ENCODE peak calls at places on chromosomes 1 and 21, in nine cellular contexts. A is NCI-H510A treated with DMSO at 0.1 percent for 48 hours; D is ureter; G is AML-193; E is endothelial cell of umbilical vein; K is activated T-cell treated with anti-CD3 and anti-CD28 coated beads, Interleukin-2, amount 50 U/mL, for 72 hours; V is B cell; P is breast epithelium; U is cardiac muscle cell. T is an unnamed sample.
A peak's percentile ranks its signal among the peaks of the same experiment; 100 is the strongest.

GRCh38 chr1:230171337-230172015 is 104.4 kb downstream of the GALNT2 start:
- DNase-seq in D (peak; percentile 1), V (no peak), K (no peak), U (no peak), A (no peak), P (no peak), G (no peak), E (no peak), T (no peak)

GRCh38 chr1:19234224-19234623 is 17.1 kb downstream of the EMC1 start:
- DNase-seq in P (no peak), U (no peak), D (no peak), V (no peak), A (no peak), E (no peak), G (no peak), K (no peak), T (no peak)

GRCh38 chr1:207997486-207998268 is 86.8 kb upstream of the CD34 start:
- DNase-seq in P (peak; percentile 83), G (peak; percentile 38), V (peak; percentile 47), A (peak; percentile 48), U (peak; percentile 88), K (peak; percentile 46), D (peak; percentile 76), E (peak; percentile 75), T (peak; percentile 80)

GRCh38 chr21:29145837-29146453 is 15.5 kb downstream of the MAP3K7CL start:
- DNase-seq in V (no peak), U (no peak), K (no peak), G (no peak), P (no peak), E (peak; percentile 34), A (no peak), D (no peak), T (no peak)

GRCh38 chr1:197093226-197093887 is 26.3 kb upstream of the F13B start:
- DNase-seq in G (no peak), D (no peak), A (no peak), E (no peak), P (no peak), U (no peak), V (no peak), K (no peak), T (no peak)

GRCh38 chr1:173475564-173476196 is 1.5 kb upstream of the PRDX6 start:
- DNase-seq in V (peak; percentile 3), A (no peak), P (no peak), K (peak; percentile 42), U (peak; percentile 63), G (no peak), D (no peak), E (peak; percentile 27), T (peak; percentile 2)

GRCh38 chr1:1037366-1038327 is 17.7 kb downstream of the AGRN start:
- DNase-seq in D (no peak), A (no peak), P (no peak), V (no peak), E (no peak), U (no peak), K (no peak), G (no peak), T (no peak)

GRCh38 chr1:112508242-112509004 is at the start of gene WNT2B:
- DNase-seq in D (peak; percentile 44), V (peak; percentile 70), K (peak; percentile 69), U (no peak), P (no peak), E (peak; percentile 12), A (no peak), G (no peak), T (no peak)

GRCh38 chr1:19512545-19512944 is 27.2 kb upstream of the CAPZB start:
- DNase-seq in V (no peak), E (no peak), P (no peak), G (no peak), D (no peak), A (no peak), U (peak; percentile 63), K (no peak), T (no peak)

GRCh38 chr1:7172804-7173203 is 387.6 kb downstream of the CAMTA1 start:
- DNase-seq in E (no peak), V (no peak), P (no peak), D (no peak), A (no peak), K (no peak), G (no peak), U (no peak), T (no peak)

GRCh38 chr1:44621841-44622286 is 52.4 kb downstream of the TMEM53 start:
- DNase-seq in V (no peak), E (no peak), P (no peak), A (no peak), U (no peak), G (no peak), D (no peak), K (no peak), T (no peak)

GRCh38 chr1:41383094-41383852 is 22.0 kb downstream of the FOXO6 start:
- DNase-seq in E (peak; percentile 33), U (peak; percentile 74), K (peak; percentile 66), V (peak; percentile 34), P (no peak), G (no peak), A (no peak), D (no peak), T (no peak)

GRCh38 chr1:68232354-68233148 is at the start of gene WLS:
- DNase-seq in G (no peak), P (peak; percentile 66), D (peak; percentile 87), E (peak; percentile 80), A (peak; percentile 74), K (no peak), V (peak; percentile 4), U (peak; percentile 89), T (peak; percentile 65)

GRCh38 chr1:168202941-168203654 is 22.7 kb upstream of the SFT2D2 start:
- DNase-seq in V (no peak), D (no peak), A (no peak), P (no peak), E (no peak), K (no peak), G (no peak), U (peak; percentile 95), T (peak; percentile 95)

GRCh38 chr1:10687782-10688408 is 108.6 kb downstream of the CASZ1 start:
- DNase-seq in U (peak; percentile 70), G (no peak), K (no peak), A (no peak), P (no peak), D (no peak), E (no peak), V (no peak), T (no peak)

GRCh38 chr1:114263343-114263742 is 109.7 kb upstream of the SYT6 start:
- DNase-seq in U (no peak), K (no peak), A (no peak), V (no peak), P (no peak), G (no peak), D (no peak), E (no peak), T (no peak)

GRCh38 chr1:12153181-12153785 is 13.5 kb upstream of the TNFRSF1B start:
- DNase-seq in U (peak; percentile 77), V (peak; percentile 80), A (no peak), D (no peak), E (peak; percentile 49), P (no peak), K (no peak), G (peak; percentile 90), T (peak; percentile 46)

GRCh38 chr1:244394851-244395765 is 56.6 kb downstream of the ADSS2 start:
- DNase-seq in P (no peak), D (no peak), V (no peak), K (no peak), G (no peak), U (no peak), A (no peak), E (no peak), T (no peak)

GRCh38 chr1:237913345-237913744 is 22.6 kb upstream of the ZP4 start:
- DNase-seq in P (no peak), G (no peak), K (no peak), D (no peak), A (no peak), U (no peak), E (no peak), V (no peak), T (peak; percentile 34)

GRCh38 chr1:159916240-159917051 is 8.9 kb downstream of the TAGLN2 start:
- DNase-seq in G (no peak), K (no peak), D (no peak), P (no peak), V (no peak), A (no peak), U (peak; percentile 95), E (peak; percentile 91), T (peak; percentile 47)

GRCh38 chr21:17828223-17828622 is 9.1 kb upstream of the C21orf91 start:
- DNase-seq in U (peak; percentile 35), G (no peak), E (no peak), K (no peak), V (no peak), P (no peak), A (no peak), D (no peak), T (peak; percentile 57)

GRCh38 chr1:46802901-46803574 is 4.2 kb downstream of the CYP4B1 start:
- DNase-seq in V (no peak), K (no peak), E (no peak), P (no peak), U (no peak), D (no peak), A (no peak), G (no peak), T (no peak)

T was measured in SK-MEL-5.